ENCODE peak calls at places on chromosomes 5 and 9, in four cellular contexts. X, F, C and U are unnamed samples.
A peak's percentile ranks its signal among the peaks of the same experiment; 100 is the strongest.

GRCh38 chr9:115035872-115036612 is 81.9 kb downstream of the TNC start:
- DNase-seq in X (no peak), C (no peak), F (no peak), U (no peak)

GRCh38 chr5:4189317-4189716 is 593.7 kb downstream of the IRX1 start:
- DNase-seq in X (no peak), F (no peak), C (no peak), U (no peak)

GRCh38 chr5:72101828-72102227 is 5.4 kb upstream of the MAP1B start:
- DNase-seq in X (no peak), F (no peak), C (no peak), U (no peak)

GRCh38 chr9:18362901-18363685 is 110.9 kb upstream of the ADAMTSL1 start:
- DNase-seq in C (no peak), F (no peak), X (no peak), U (no peak)

GRCh38 chr5:112245616-112246015 is 173.5 kb downstream of the EPB41L4A start:
- DNase-seq in X (no peak), F (no peak), C (no peak), U (no peak)

GRCh38 chr9:14935099-14935710 is 25.0 kb upstream of the FREM1 start:
- DNase-seq in F (no peak), C (no peak), X (no peak), U (no peak)

GRCh38 chr9:118455259-118455658 is 751.1 kb downstream of the TLR4 start:
- DNase-seq in C (no peak), X (no peak), F (no peak), U (no peak)

GRCh38 chr9:105281926-105282325 is 37.5 kb downstream of the SLC44A1 start:
- DNase-seq in C (no peak), X (no peak), F (no peak), U (no peak)

GRCh38 chr5:143001764-143002351 is 231.7 kb downstream of the ARHGAP26 start:
- DNase-seq in F (no peak), X (no peak), C (no peak), U (no peak)

GRCh38 chr5:56699588-56699987 is 115.8 kb upstream of the MAP3K1 start:
- DNase-seq in X (no peak), F (no peak), C (no peak), U (no peak)

GRCh38 chr5:159240301-159240870 is 22.7 kb upstream of the UBLCP1 start:
- DNase-seq in C (no peak), F (no peak), X (no peak), U (no peak)

GRCh38 chr5:59025734-59026133 is 442.9 kb downstream of the RAB3C start:
- DNase-seq in X (no peak), F (no peak), C (no peak), U (no peak)

GRCh38 chr5:172414618-172415599 is 39.4 kb downstream of the SH3PXD2B start:
- DNase-seq in F (peak; percentile 51), C (no peak), X (peak; percentile 45), U (no peak)

GRCh38 chr5:167063788-167064187 is 1227.7 kb upstream of the WWC1 start:
- DNase-seq in C (no peak), X (no peak), F (no peak), U (no peak)

GRCh38 chr9:114176601-114177295 is 21.4 kb downstream of the COL27A1 start:
- DNase-seq in C (no peak), F (no peak), X (no peak), U (no peak)

GRCh38 chr5:38827525-38827924 is 18.3 kb upstream of the OSMR start:
- DNase-seq in C (no peak), F (no peak), X (no peak), U (no peak)

GRCh38 chr9:127825319-127826051 is 22.8 kb downstream of the FPGS start:
- DNase-seq in F (no peak), X (peak; percentile 58), C (peak; percentile 88), U (no peak)

GRCh38 chr9:128771094-128771721 is 519 bp downstream of the ZER1 start:
- DNase-seq in C (no peak), F (no peak), X (no peak), U (no peak)

GRCh38 chr5:104551628-104552027 is 989.0 kb upstream of the NUDT12 start:
- DNase-seq in F (no peak), X (no peak), C (no peak), U (no peak)

GRCh38 chr5:154164182-154164581 is 26.4 kb upstream of the GALNT10 start:
- DNase-seq in C (no peak), F (no peak), X (no peak), U (no peak)

GRCh38 chr5:98770158-98770910 is 3.1 kb upstream of the RGMB start:
- DNase-seq in C (peak; percentile 86), X (peak; percentile 25), F (peak; percentile 45), U (peak; percentile 79)

GRCh38 chr9:38680827-38681226 is 39.1 kb downstream of the FAM240B start:
- DNase-seq in X (no peak), C (no peak), F (no peak), U (no peak)

GRCh38 chr5:36070687-36071571 is 4.2 kb upstream of the UGT3A2 start:
- DNase-seq in X (no peak), C (no peak), F (no peak), U (no peak)

GRCh38 chr9:100448266-100448665 is 21.3 kb downstream of the MSANTD3 start:
- DNase-seq in C (no peak), F (no peak), X (no peak), U (no peak)

GRCh38 chr5:168132186-168132585 is 159.3 kb upstream of the WWC1 start:
- DNase-seq in F (no peak), X (no peak), C (no peak), U (no peak)

GRCh38 chr9:114503009-114503408 is 2.3 kb downstream of the WHRN start:
- DNase-seq in C (no peak), X (no peak), F (no peak), U (no peak)

GRCh38 chr5:74772359-74772758 is 5.3 kb downstream of the NSA2 start:
- DNase-seq in C (no peak), F (no peak), X (no peak), U (no peak)

GRCh38 chr9:8685846-8686245 is 886.3 kb upstream of the DMAC1 start:
- DNase-seq in X (no peak), F (no peak), C (no peak), U (no peak)

GRCh38 chr9:113579270-113580040 is 115.9 kb downstream of the RGS3 start:
- DNase-seq in C (no peak), X (peak; percentile 63), F (no peak), U (peak; percentile 81)

GRCh38 chr9:11149065-11149464 is 536.3 kb upstream of the PTPRD start:
- DNase-seq in X (no peak), C (no peak), F (no peak), U (no peak)

GRCh38 chr5:99243111-99243510 is 314.3 kb upstream of the CHD1 start:
- DNase-seq in C (no peak), X (no peak), F (no peak), U (no peak)

GRCh38 chr5:64437496-64437895 is 68.3 kb upstream of the RGS7BP start:
- DNase-seq in C (no peak), F (no peak), X (no peak), U (no peak)

GRCh38 chr5:98428806-98429205 is 344.7 kb upstream of the RGMB start:
- DNase-seq in C (no peak), F (no peak), X (no peak), U (no peak)

GRCh38 chr9:110502842-110503241 is 76.7 kb downstream of the SVEP1 start:
- DNase-seq in C (no peak), F (no peak), X (no peak), U (no peak)

GRCh38 chr9:72588336-72588735 is 66.9 kb downstream of the TMC1 start:
- DNase-seq in F (no peak), X (no peak), C (no peak), U (no peak)

GRCh38 chr9:72589684-72590555 is 68.5 kb downstream of the TMC1 start:
- DNase-seq in X (no peak), F (no peak), C (no peak), U (no peak)

GRCh38 chr9:72583370-72583769 is 62.0 kb downstream of the TMC1 start:
- DNase-seq in X (no peak), C (no peak), F (no peak), U (no peak)

GRCh38 chr9:72586388-72587160 is 65.2 kb downstream of the TMC1 start:
- DNase-seq in C (no peak), X (no peak), F (no peak), U (peak; percentile 64)

GRCh38 chr9:72585737-72586136 is 64.3 kb downstream of the TMC1 start:
- DNase-seq in C (no peak), F (peak; percentile 46), X (no peak), U (no peak)
- H3K27ac ChIP-seq in C (no peak overlapping the region), F (peak overlapping the region; percentile 78), X (no peak overlapping the region), U (no peak overlapping the region)

DNA sequence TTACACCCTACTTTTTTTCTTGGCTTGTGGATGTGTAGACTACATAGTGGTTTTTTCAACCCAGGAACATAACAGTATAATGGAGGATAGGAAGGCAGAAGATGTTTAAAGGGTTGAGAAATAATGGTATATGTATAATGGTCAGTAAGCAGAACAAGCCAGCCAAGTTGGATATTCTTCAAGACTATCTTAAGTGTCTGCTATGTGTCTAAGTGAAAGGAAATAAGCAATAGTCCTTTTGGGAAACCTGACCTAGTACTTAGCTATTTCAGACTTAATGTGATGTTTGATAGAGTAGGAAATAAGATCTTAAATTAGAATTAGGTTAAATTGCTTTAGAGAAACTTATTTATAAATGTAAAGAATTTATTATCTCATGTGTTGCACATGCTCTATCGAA is 85.7 kb downstream of the PTPDC1 start:
- DNase-seq in C (no peak), X (no peak), F (no peak), U (no peak)
- H3K4me3 ChIP-seq in C (peak overlapping the region; percentile 77), X (peak overlapping the region; percentile 91), F (peak overlapping the region; percentile 96), U (no peak overlapping the region)

GRCh38 chr9:121841771-121842611 is 190.6 kb downstream of the DAB2IP start:
- DNase-seq in F (no peak), X (no peak), C (no peak), U (no peak)
- TF ChIP-seq CTCF in F (no peak), X (no peak), C (no peak), U (no peak)

GRCh38 chr9:136077491-136077890 is 17.6 kb downstream of the NACC2 start:
- DNase-seq in X (no peak), F (no peak), C (no peak), U (no peak)
- H3K27ac ChIP-seq in X (no peak overlapping the region), F (no peak overlapping the region), C (no peak overlapping the region), U (no peak overlapping the region)

GRCh38 chr5:139342423-139342723 is 719 bp downstream of the PAIP2 start:
- DNase-seq in C (peak; percentile 93), X (no peak), F (no peak), U (no peak)

GRCh38 chr5:139341689-139342422 is at the start of gene PAIP2:
- DNase-seq in C (peak; percentile 98), X (peak; percentile 98), F (peak; percentile 98), U (peak; percentile 98)

GRCh38 chr5:139344177-139344576 is 2.5 kb downstream of the PAIP2 start:
- DNase-seq in F (no peak), C (no peak), X (no peak), U (no peak)

GRCh38 chr5:139341187-139341688 is 416 bp upstream of the PAIP2 start:
- DNase-seq in X (no peak), C (no peak), F (no peak), U (no peak)

GRCh38 chr5:139343476-139343875 is 1.8 kb downstream of the PAIP2 start:
- DNase-seq in C (no peak), X (no peak), F (no peak), U (no peak)
- H3K4me3 ChIP-seq in C (peak overlapping the region; percentile 71), X (peak overlapping the region; percentile 94), F (peak overlapping the region; percentile 98), U (no peak overlapping the region)